ENCODE peak calls at places on chromosomes 11 and 22, in eight cellular contexts. B is A549, H is sigmoid colon, K is H1, R is ovary, U is tibial nerve, S is suprapubic skin, X is transverse colon. E is an unnamed sample.

GRCh38 chr11:121927359-121927758 is 188.7 kb downstream of the BLID start:
- DNase-seq in B (no peak), H (no peak), K (no peak), R (no peak), U (no peak), S (no peak), X (no peak), E (no peak)

GRCh38 chr11:73404048-73404447 is 27.8 kb downstream of the RELT start:
- DNase-seq in B (peak), H (peak), K (no peak), R (peak), U (peak), S (peak), X (peak), E (peak)

GRCh38 chr11:32435947-32436750 is 810 bp upstream of the WT1 start:
- DNase-seq in B (no peak), H (no peak), K (no peak), R (peak), U (no peak), S (no peak), X (no peak), E (no peak)

GRCh38 chr11:71491531-71492329 is 35.3 kb upstream of the KRTAP5-7 start:
- DNase-seq in B (no peak), H (peak), K (no peak), R (no peak), U (no peak), S (no peak), X (no peak), E (peak)

GRCh38 chr22:39207141-39208012 is 37.4 kb downstream of the PDGFB start:
- DNase-seq in B (no peak), H (peak), K (no peak), R (no peak), U (no peak), S (peak), X (peak), E (peak)

GRCh38 chr11:92409347-92409746 is 184.7 kb downstream of the FAT3 start:
- DNase-seq in B (no peak), H (no peak), K (no peak), R (no peak), U (no peak), S (no peak), X (no peak), E (no peak)

GRCh38 chr11:117597083-117597482 is 199.9 kb downstream of the DSCAML1 start:
- DNase-seq in B (peak), H (peak), K (no peak), R (no peak), U (no peak), S (peak), X (peak), E (no peak)

GRCh38 chr22:27242111-27242436 is 559.5 kb downstream of the MN1 start:
- DNase-seq in B (no peak), H (no peak), K (no peak), R (no peak), U (no peak), S (no peak), X (no peak), E (no peak)

GRCh38 chr11:61912530-61912898 is 4.9 kb downstream of the RAB3IL1 start:
- DNase-seq in B (no peak), H (peak), K (no peak), R (peak), U (no peak), S (peak), X (no peak), E (no peak)

GRCh38 chr11:106087815-106088435 is 10.5 kb downstream of the AASDHPPT start:
- DNase-seq in B (no peak), H (peak), K (no peak), R (peak), U (peak), S (no peak), X (peak), E (peak)

GRCh38 chr11:408154-409007 is 6.4 kb downstream of the SIGIRR start:
- DNase-seq in B (no peak), H (peak), K (no peak), R (no peak), U (no peak), S (no peak), X (no peak), E (no peak)

GRCh38 chr22:23222033-23222840 is 41.9 kb downstream of the BCR start:
- DNase-seq in B (no peak), H (no peak), K (no peak), R (no peak), U (no peak), S (no peak), X (no peak), E (no peak)

GRCh38 chr11:128766687-128767086 is 72.8 kb downstream of the FLI1 start:
- DNase-seq in B (no peak), H (no peak), K (no peak), R (no peak), U (no peak), S (no peak), X (no peak), E (no peak)

GRCh38 chr22:20777420-20778177 is 3.7 kb downstream of the SERPIND1 start:
- DNase-seq in B (peak), H (no peak), K (no peak), R (peak), U (no peak), S (no peak), X (peak), E (no peak)

GRCh38 chr22:29580200-29580810 is 608 bp downstream of the NIPSNAP1 start:
- DNase-seq in B (no peak), H (no peak), K (no peak), R (no peak), U (no peak), S (no peak), X (peak), E (no peak)

GRCh38 chr11:71188073-71188472 is 64.3 kb downstream of the SHANK2 start:
- DNase-seq in B (no peak), H (peak), K (no peak), R (no peak), U (no peak), S (no peak), X (no peak), E (no peak)

GRCh38 chr11:76838422-76839068 is 22.2 kb upstream of the ACER3 start:
- DNase-seq in B (peak), H (no peak), K (peak), R (no peak), U (no peak), S (no peak), X (no peak), E (no peak)

GRCh38 chr11:94181943-94182342 is 53.3 kb downstream of the PANX1 start:
- DNase-seq in B (no peak), H (no peak), K (no peak), R (no peak), U (no peak), S (no peak), X (no peak), E (no peak)

GRCh38 chr11:2214527-2215229 is 43.1 kb upstream of the TH start:
- DNase-seq in B (no peak), H (peak), K (no peak), R (peak), U (no peak), S (peak), X (no peak), E (no peak)

GRCh38 chr11:105609832-105610781 is at the start of gene GRIA4:
- DNase-seq in B (no peak), H (peak), K (no peak), R (no peak), U (no peak), S (peak), X (no peak), E (peak)

GRCh38 chr11:68314203-68314885 is 2.0 kb downstream of the LRP5 start:
- DNase-seq in B (no peak), H (no peak), K (no peak), R (no peak), U (no peak), S (no peak), X (no peak), E (no peak)

GRCh38 chr11:33461319-33461718 is 204.1 kb downstream of the HIPK3 start:
- DNase-seq in B (no peak), H (no peak), K (no peak), R (no peak), U (no peak), S (no peak), X (no peak), E (no peak)
- H3K4me3 ChIP-seq in B (no peak), H (no peak), K (no peak), R (no peak), U (no peak), S (no peak), X (no peak), E (no peak)

DNA sequence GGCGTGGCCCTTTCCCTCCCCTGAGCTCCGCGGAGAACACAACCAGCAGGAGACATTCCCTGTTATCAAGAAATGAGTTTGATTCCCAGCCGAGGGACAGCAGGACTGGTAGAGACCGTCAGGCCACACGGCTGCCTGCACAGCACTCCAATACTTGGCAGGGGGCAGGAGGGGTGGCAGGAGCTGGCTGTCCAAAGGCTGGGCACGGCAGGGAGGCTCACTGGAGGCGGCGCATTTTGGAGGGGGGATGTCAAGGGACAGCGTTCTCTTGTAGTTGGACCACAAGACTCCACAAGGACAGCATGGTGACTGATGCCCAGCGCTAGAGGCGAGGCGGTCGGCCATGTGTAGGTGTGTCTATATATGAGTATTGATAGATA is 66.7 kb upstream of the A4GALT start:
- DNase-seq in B (no peak), H (no peak), K (no peak), R (no peak), U (no peak), S (no peak), X (no peak), E (no peak)
- TF ChIP-seq EP300 in B (no peak), H (no peak), K (no peak), R (no peak), U (no peak), S (no peak), X (no peak), E (no peak)

GRCh38 chr11:43034341-43034740 is 277.5 kb upstream of the API5 start:
- DNase-seq in B (no peak), H (no peak), K (no peak), R (no peak), U (no peak), S (no peak), X (no peak), E (no peak)
- TF ChIP-seq CTCF in B (no peak), H (no peak), K (no peak), R (no peak), U (no peak), S (no peak), X (no peak), E (no peak)

GRCh38 chr11:103109818-103110388 is 677 bp downstream of the DYNC2H1 start:
- DNase-seq in B (no peak), H (no peak), K (no peak), R (no peak), U (no peak), S (no peak), X (no peak), E (no peak)

GRCh38 chr11:103114836-103115235 is 5.6 kb downstream of the DYNC2H1 start:
- DNase-seq in B (no peak), H (no peak), K (no peak), R (no peak), U (no peak), S (no peak), X (no peak), E (no peak)

GRCh38 chr11:103111400-103111799 is 2.2 kb downstream of the DYNC2H1 start:
- DNase-seq in B (no peak), H (no peak), K (no peak), R (no peak), U (no peak), S (no peak), X (no peak), E (no peak)

GRCh38 chr11:103110406-103110805 is 1.2 kb downstream of the DYNC2H1 start:
- DNase-seq in B (peak), H (no peak), K (no peak), R (no peak), U (no peak), S (no peak), X (no peak), E (no peak)

DNA sequence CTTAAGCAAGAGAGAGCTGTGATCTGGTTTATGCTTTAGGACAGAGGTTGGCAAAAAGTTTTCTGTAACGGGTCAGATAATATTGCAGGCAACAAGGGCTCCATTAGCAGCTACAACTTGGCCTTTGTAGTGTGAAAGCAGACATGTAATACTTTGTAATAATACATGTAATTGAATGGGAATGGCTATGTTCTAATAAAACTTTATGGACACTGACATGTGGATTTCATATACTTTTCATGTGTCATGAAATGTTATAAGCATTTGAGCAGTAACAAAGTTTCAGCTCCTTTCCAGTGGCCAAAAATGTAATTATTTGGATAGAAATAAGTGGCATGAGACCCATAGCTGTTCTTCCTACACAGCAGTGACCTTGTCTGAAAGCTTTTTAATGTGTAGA is 3.1 kb downstream of the DYNC2H1 start:
- DNase-seq in B (no peak), H (no peak), K (no peak), R (no peak), U (no peak), S (no peak), X (no peak), E (no peak)
- H3K4me3 ChIP-seq in B (no peak), H (no peak), K (no peak), R (no peak), U (no peak), S (no peak), X (no peak), E (no peak)

GRCh38 chr11:64776425-64776824 is 1.9 kb downstream of the SF1 start:
- DNase-seq in B (no peak), H (no peak), K (no peak), R (no peak), U (no peak), S (no peak), X (no peak), E (no peak)

GRCh38 chr11:64778473-64779298 is at the start of gene SF1:
- DNase-seq in B (peak), H (peak), K (peak), R (peak), U (peak), S (peak), X (peak), E (peak)

GRCh38 chr11:64777449-64778222 is 706 bp downstream of the SF1 start:
- DNase-seq in B (peak), H (peak), K (no peak), R (peak), U (peak), S (peak), X (peak), E (peak)

GRCh38 chr11:64778223-64778472 is 194 bp downstream of the SF1 start:
- DNase-seq in B (no peak), H (no peak), K (no peak), R (no peak), U (no peak), S (no peak), X (no peak), E (no peak)

GRCh38 chr11:64776875-64777274 is 1.5 kb downstream of the SF1 start:
- DNase-seq in B (no peak), H (peak), K (no peak), R (no peak), U (no peak), S (no peak), X (no peak), E (no peak)
- TF ChIP-seq EP300 in B (no peak), H (no peak), K (no peak), R (no peak), U (no peak), S (no peak), X (no peak), E (no peak)

DNA sequence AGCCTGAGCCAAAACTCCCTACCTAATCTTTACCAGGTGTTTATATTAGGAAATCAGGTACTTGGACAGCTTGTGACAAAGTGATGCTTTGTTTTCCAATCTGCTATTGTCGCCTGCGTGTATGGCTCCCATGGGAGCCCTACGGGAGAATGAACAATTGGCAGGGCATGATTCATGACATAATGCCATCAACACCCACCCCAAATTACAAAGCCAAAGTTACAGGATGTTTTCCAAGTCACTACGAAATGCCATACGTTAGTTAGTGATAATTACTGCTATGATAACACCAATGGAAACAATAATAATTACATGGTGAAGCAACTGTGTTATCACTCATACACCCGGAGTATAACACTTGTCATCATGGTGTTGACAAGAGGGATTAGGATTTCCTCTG is 226.4 kb downstream of the FAM181B start:
- DNase-seq in B (no peak), H (no peak), K (no peak), R (no peak), U (no peak), S (no peak), X (no peak), E (no peak)
- TF ChIP-seq CTCF in B (no peak), H (no peak), K (no peak), R (no peak), U (no peak), S (no peak), X (no peak), E (no peak)